ENCODE peak calls at places on chromosomes 16 and 17, in ten cellular contexts. S is posterior cingulate gyrus; N is HFFc6; T is activated T-helper 9 cell treated with anti-CD3 and anti-CD28 coated beads, Interleukin-2, amount 50 U/mL, for 16 hours; A is kidney tubule cell; E is kidney epithelial cell; Q is stomach; R is stimulated activated CD8-positive, alpha-beta memory T cell treated with anti-CD3 and anti-CD28 coated beads, Interleukin-15, amount 100 ng/mL, for 4 hours; V is NCI-H2107; C is uterus. U is an unnamed sample.

GRCh38 chr16:65180986-65181710 is 59.3 kb upstream of the CDH11 start:
- DNase-seq in S (no peak), N (no peak), T (no peak), A (no peak), E (no peak), Q (no peak), R (no peak), V (no peak), C (no peak), U (peak)

GRCh38 chr17:42779942-42780815 is at the start of gene WNK4:
- DNase-seq in S (no peak), N (peak), T (no peak), A (peak), E (no peak), Q (peak), R (no peak), V (no peak), C (no peak), U (peak)

GRCh38 chr17:38464723-38465419 is 36.6 kb downstream of the ARHGAP23 start:
- DNase-seq in S (peak), N (peak), T (no peak), A (peak), E (peak), Q (peak), R (no peak), V (peak), C (peak), U (peak)

GRCh38 chr17:64411999-64412771 is 21.5 kb upstream of the PECAM1 start:
- DNase-seq in S (peak), N (no peak), T (no peak), A (peak), E (peak), Q (no peak), R (no peak), V (peak), C (peak), U (peak)

GRCh38 chr16:57184890-57185445 is 871 bp downstream of the PSME3IP1 start:
- DNase-seq in S (no peak), N (no peak), T (no peak), A (no peak), E (no peak), Q (no peak), R (no peak), V (no peak), C (no peak), U (peak)

GRCh38 chr17:32741381-32741780 is 135.5 kb downstream of the MYO1D start:
- DNase-seq in S (no peak), N (peak), T (no peak), A (no peak), E (no peak), Q (no peak), R (no peak), V (no peak), C (no peak), U (peak)

GRCh38 chr17:4586043-4586442 is 1.7 kb downstream of the SMTNL2 start:
- DNase-seq in S (peak), N (no peak), T (no peak), A (peak), E (no peak), Q (no peak), R (no peak), V (no peak), C (no peak), U (no peak)

GRCh38 chr17:82173351-82174041 is 39.1 kb downstream of the CCDC57 start:
- DNase-seq in S (no peak), N (no peak), T (no peak), A (no peak), E (no peak), Q (no peak), R (no peak), V (no peak), C (no peak), U (no peak)

GRCh38 chr17:33057564-33057963 is 65.9 kb downstream of the SPACA3 start:
- DNase-seq in S (no peak), N (no peak), T (no peak), A (peak), E (no peak), Q (no peak), R (no peak), V (no peak), C (no peak), U (no peak)

GRCh38 chr17:73166731-73167581 is 2.1 kb downstream of the SSTR2 start:
- DNase-seq in S (no peak), N (no peak), T (no peak), A (peak), E (no peak), Q (no peak), R (no peak), V (no peak), C (no peak), U (no peak)

GRCh38 chr17:4786111-4786491 is at the start of gene VMO1:
- DNase-seq in S (peak), N (no peak), T (no peak), A (no peak), E (no peak), Q (no peak), R (no peak), V (no peak), C (peak), U (peak)

GRCh38 chr16:47905771-47906170 is 250.0 kb downstream of the ABCC12 start:
- DNase-seq in S (no peak), N (peak), T (no peak), A (peak), E (no peak), Q (no peak), R (no peak), V (no peak), C (no peak), U (no peak)

GRCh38 chr16:54331241-54332002 is 44.8 kb upstream of the IRX3 start:
- DNase-seq in S (no peak), N (no peak), T (no peak), A (no peak), E (no peak), Q (no peak), R (no peak), V (no peak), C (no peak), U (no peak)

GRCh38 chr16:31265329-31266245 is 5.8 kb downstream of the ITGAM start:
- DNase-seq in S (no peak), N (no peak), T (peak), A (peak), E (peak), Q (peak), R (peak), V (no peak), C (no peak), U (no peak)